ENCODE peak calls at places on chromosomes 12 and 14, in six cellular contexts. One of them, this sample, is unnamed.

GRCh38 chr12:21656931-21657335 is 709 bp downstream of the LDHB start:
- DNase-seq in PC-3: peak; percentile 11
- DNase-seq in neural progenitor cell: peak; percentile 31
- DNase-seq in HCT116: peak; percentile 6
- DNase-seq in MM.1S: peak; percentile 53
- DNase-seq in GM23248: peak; percentile 75
- DNase-seq in this sample: peak; percentile 62

GRCh38 chr12:40117818-40118217 is 11.9 kb upstream of the SLC2A13 start:
- DNase-seq in PC-3: no peak
- DNase-seq in neural progenitor cell: no peak
- DNase-seq in HCT116: no peak
- DNase-seq in MM.1S: peak; percentile 22
- DNase-seq in GM23248: no peak
- DNase-seq in this sample: no peak

GRCh38 chr14:62694075-62694474 is 351.2 kb downstream of the KCNH5 start:
- DNase-seq in PC-3: no peak
- DNase-seq in neural progenitor cell: no peak
- DNase-seq in HCT116: no peak
- DNase-seq in MM.1S: no peak
- DNase-seq in GM23248: no peak
- DNase-seq in this sample: peak; percentile 56

GRCh38 chr14:92607702-92608429 is 94.3 kb downstream of the RIN3 start:
- DNase-seq in PC-3: peak; percentile 97
- DNase-seq in neural progenitor cell: no peak
- DNase-seq in HCT116: no peak
- DNase-seq in MM.1S: no peak
- DNase-seq in GM23248: peak; percentile 82
- DNase-seq in this sample: no peak

GRCh38 chr14:49986344-49987014 is 93.6 kb downstream of the ARF6 start:
- DNase-seq in PC-3: no peak
- DNase-seq in neural progenitor cell: no peak
- DNase-seq in HCT116: no peak
- DNase-seq in MM.1S: no peak
- DNase-seq in GM23248: peak; percentile 60
- DNase-seq in this sample: no peak

GRCh38 chr12:121023799-121024198 is 7.5 kb upstream of the C12orf43 start:
- DNase-seq in PC-3: no peak
- DNase-seq in neural progenitor cell: no peak
- DNase-seq in HCT116: no peak
- DNase-seq in MM.1S: no peak
- DNase-seq in GM23248: no peak
- DNase-seq in this sample: no peak

GRCh38 chr12:72207094-72207493 is 65.1 kb upstream of the TRHDE start:
- DNase-seq in PC-3: no peak
- DNase-seq in neural progenitor cell: peak; percentile 3
- DNase-seq in HCT116: no peak
- DNase-seq in MM.1S: no peak
- DNase-seq in GM23248: no peak
- DNase-seq in this sample: no peak

GRCh38 chr14:36264107-36264506 is 56.3 kb downstream of the MBIP start:
- DNase-seq in PC-3: no peak
- DNase-seq in neural progenitor cell: no peak
- DNase-seq in HCT116: no peak
- DNase-seq in MM.1S: no peak
- DNase-seq in GM23248: no peak
- DNase-seq in this sample: no peak

GRCh38 chr14:42110167-42110566 is 503.5 kb downstream of the LRFN5 start:
- DNase-seq in PC-3: peak; percentile 85
- DNase-seq in neural progenitor cell: peak; percentile 55
- DNase-seq in HCT116: no peak
- DNase-seq in MM.1S: peak; percentile 43
- DNase-seq in GM23248: peak; percentile 82
- DNase-seq in this sample: no peak

DNA sequence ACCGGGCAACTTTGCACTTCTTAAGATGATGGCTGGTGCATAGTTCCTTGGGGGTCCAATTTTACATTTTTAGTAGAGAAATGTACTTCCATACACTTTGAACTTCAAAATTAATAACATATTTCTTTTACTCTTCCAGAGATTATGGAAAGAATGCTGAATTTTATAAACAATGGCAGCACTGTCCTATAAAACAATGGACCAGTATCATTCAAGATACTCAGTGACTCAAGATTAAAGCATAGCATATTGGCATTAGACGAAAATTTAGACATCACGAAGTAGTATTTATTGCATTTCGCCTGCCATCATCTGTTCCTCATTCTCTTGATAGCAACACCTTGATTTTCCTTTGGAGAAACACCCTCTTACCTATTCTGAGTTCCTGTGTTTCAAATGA is 118.3 kb upstream of the ATF7IP start:
- DNase-seq in PC-3: no peak
- DNase-seq in neural progenitor cell: no peak
- DNase-seq in HCT116: no peak
- DNase-seq in MM.1S: no peak
- DNase-seq in GM23248: no peak
- DNase-seq in this sample: no peak
- H2AFZ ChIP-seq in PC-3: no peak overlapping the region
- H2AFZ ChIP-seq in neural progenitor cell: no peak overlapping the region
- H2AFZ ChIP-seq in HCT116: no peak overlapping the region
- H2AFZ ChIP-seq in MM.1S: no peak overlapping the region
- H2AFZ ChIP-seq in GM23248: no peak overlapping the region
- H2AFZ ChIP-seq in this sample: no peak overlapping the region

DNA sequence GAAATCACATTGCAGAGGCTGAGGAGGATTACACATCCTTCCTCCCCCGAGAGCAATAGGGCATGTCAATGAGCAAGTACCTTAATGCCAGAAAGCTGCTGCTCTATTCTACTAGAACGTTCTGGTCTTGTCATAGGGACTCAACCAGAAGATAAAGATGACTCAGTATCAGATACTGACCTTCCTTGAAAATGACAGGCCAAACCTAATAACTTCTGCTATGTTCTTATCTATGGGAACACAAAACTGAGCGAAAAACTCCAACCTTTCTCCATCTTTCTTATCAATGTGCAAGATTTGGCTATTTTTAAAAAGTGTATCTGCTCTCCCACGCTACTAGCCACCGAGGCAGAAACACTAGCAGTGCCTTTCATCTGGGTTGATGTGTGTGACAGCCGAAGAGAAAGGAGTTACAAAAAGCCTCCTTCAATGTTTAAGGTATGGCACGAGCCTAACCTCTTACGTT is 5.5 kb downstream of the CCDC92 start:
- DNase-seq in PC-3: no peak
- DNase-seq in neural progenitor cell: no peak
- DNase-seq in HCT116: no peak
- DNase-seq in MM.1S: no peak
- DNase-seq in GM23248: no peak
- DNase-seq in this sample: no peak
- TF ChIP-seq EZH2 in PC-3: no peak
- TF ChIP-seq EZH2 in neural progenitor cell: no peak
- TF ChIP-seq EZH2 in HCT116: no peak
- TF ChIP-seq EZH2 in MM.1S: no peak
- TF ChIP-seq EZH2 in GM23248: no peak
- TF ChIP-seq EZH2 in this sample: no peak

GRCh38 chr14:94656043-94656442 is 43.9 kb downstream of the SERPINA3 start:
- DNase-seq in PC-3: no peak
- DNase-seq in neural progenitor cell: no peak
- DNase-seq in HCT116: no peak
- DNase-seq in MM.1S: no peak
- DNase-seq in GM23248: no peak
- DNase-seq in this sample: no peak
- TF ChIP-seq EZH2phosphoT487 in PC-3: no peak
- TF ChIP-seq EZH2phosphoT487 in neural progenitor cell: no peak
- TF ChIP-seq EZH2phosphoT487 in HCT116: no peak
- TF ChIP-seq EZH2phosphoT487 in MM.1S: no peak
- TF ChIP-seq EZH2phosphoT487 in GM23248: no peak
- TF ChIP-seq EZH2phosphoT487 in this sample: no peak

GRCh38 chr12:4191149-4191548 is 82.4 kb upstream of the CCND2 start:
- DNase-seq in PC-3: no peak
- DNase-seq in neural progenitor cell: no peak
- DNase-seq in HCT116: no peak
- DNase-seq in MM.1S: no peak
- DNase-seq in GM23248: no peak
- DNase-seq in this sample: no peak

GRCh38 chr12:4194661-4195060 is 78.9 kb upstream of the CCND2 start:
- DNase-seq in PC-3: no peak
- DNase-seq in neural progenitor cell: no peak
- DNase-seq in HCT116: no peak
- DNase-seq in MM.1S: no peak
- DNase-seq in GM23248: no peak
- DNase-seq in this sample: no peak

GRCh38 chr12:4196805-4197420 is 76.6 kb upstream of the CCND2 start:
- DNase-seq in PC-3: no peak
- DNase-seq in neural progenitor cell: no peak
- DNase-seq in HCT116: no peak
- DNase-seq in MM.1S: no peak
- DNase-seq in GM23248: no peak
- DNase-seq in this sample: no peak

GRCh38 chr12:4191642-4192041 is 81.9 kb upstream of the CCND2 start:
- DNase-seq in PC-3: no peak
- DNase-seq in neural progenitor cell: no peak
- DNase-seq in HCT116: no peak
- DNase-seq in MM.1S: no peak
- DNase-seq in GM23248: no peak
- DNase-seq in this sample: no peak

GRCh38 chr12:4193821-4194220 is 79.7 kb upstream of the CCND2 start:
- DNase-seq in PC-3: no peak
- DNase-seq in neural progenitor cell: no peak
- DNase-seq in HCT116: no peak
- DNase-seq in MM.1S: no peak
- DNase-seq in GM23248: no peak
- DNase-seq in this sample: no peak
- H2AFZ ChIP-seq in PC-3: no peak overlapping the region
- H2AFZ ChIP-seq in neural progenitor cell: peak overlapping the region; percentile 85
- H2AFZ ChIP-seq in HCT116: no peak overlapping the region
- H2AFZ ChIP-seq in MM.1S: no peak overlapping the region
- H2AFZ ChIP-seq in GM23248: no peak overlapping the region
- H2AFZ ChIP-seq in this sample: no peak overlapping the region

DNA sequence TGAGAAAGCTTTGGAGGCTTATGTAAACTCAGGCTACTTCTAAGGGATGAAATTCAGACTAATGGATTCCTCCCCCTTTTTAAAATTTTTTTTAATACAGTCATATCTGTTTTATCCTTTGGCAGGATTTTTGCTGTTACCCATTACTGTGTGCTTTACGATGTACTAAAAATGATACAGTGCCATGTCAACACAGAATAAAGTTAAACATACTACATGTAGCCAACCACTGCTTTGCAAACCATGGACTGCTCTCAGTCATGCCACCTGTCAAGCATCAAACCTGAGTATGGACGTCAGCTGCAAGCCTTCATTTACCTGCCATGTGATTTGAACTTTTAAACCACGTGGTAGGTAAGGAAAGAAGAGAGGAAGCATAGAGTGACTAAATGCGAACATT is 325.8 kb downstream of the FUT8 start:
- DNase-seq in PC-3: no peak
- DNase-seq in neural progenitor cell: no peak
- DNase-seq in HCT116: no peak
- DNase-seq in MM.1S: no peak
- DNase-seq in GM23248: no peak
- DNase-seq in this sample: no peak
- TF ChIP-seq EZH2 in PC-3: no peak
- TF ChIP-seq EZH2 in neural progenitor cell: no peak
- TF ChIP-seq EZH2 in HCT116: no peak
- TF ChIP-seq EZH2 in MM.1S: no peak
- TF ChIP-seq EZH2 in GM23248: no peak
- TF ChIP-seq EZH2 in this sample: no peak

This sample was measured in hepatocyte.